ENCODE peak calls at places on chromosome 22, in ten cellular contexts. R, S, C, G, A, T, M, E, P and X are unnamed samples.
A peak's percentile ranks its signal among the peaks of the same experiment; 100 is the strongest.

GRCh38 chr22:32745251-32745995 is 56.1 kb upstream of the TIMP3 start:
- DNase-seq in R (peak; percentile 35), A (peak; percentile 58), S (peak; percentile 48), M (peak; percentile 78), C (peak; percentile 55), P (peak; percentile 50), G (no peak), T (peak; percentile 52), E (peak; percentile 50), X (no peak)

GRCh38 chr22:20299736-20300136 is 20.1 kb downstream of the DGCR6L start:
- DNase-seq in P (no peak), A (peak; percentile 26), G (no peak), R (peak; percentile 58), M (no peak), T (peak; percentile 3), C (peak; percentile 28), E (no peak), S (peak; percentile 40), X (no peak)

GRCh38 chr22:27238935-27239510 is 562.5 kb downstream of the MN1 start:
- DNase-seq in C (peak; percentile 97), R (no peak), T (peak; percentile 97), A (peak; percentile 60), P (peak; percentile 87), S (peak; percentile 100), E (peak; percentile 75), G (peak; percentile 100), M (peak; percentile 100), X (peak; percentile 83)

GRCh38 chr22:33747576-33748180 is 172.6 kb downstream of the LARGE1 start:
- DNase-seq in C (no peak), E (no peak), S (no peak), M (no peak), R (no peak), G (no peak), T (no peak), A (no peak), P (no peak), X (no peak)

GRCh38 chr22:25702046-25702445 is 39.9 kb upstream of the MYO18B start:
- DNase-seq in R (no peak), M (peak; percentile 19), G (no peak), A (peak; percentile 12), S (peak; percentile 51), C (peak; percentile 29), T (peak; percentile 50), E (no peak), P (no peak), X (peak; percentile 20)

GRCh38 chr22:42277988-42278776 is 7.7 kb upstream of the TCF20 start:
- DNase-seq in A (no peak), T (no peak), G (no peak), E (no peak), M (no peak), S (peak; percentile 22), P (no peak), R (no peak), C (no peak), X (no peak)

GRCh38 chr22:19287889-19288288 is 3.6 kb downstream of the CLTCL1 start:
- DNase-seq in R (no peak), M (peak; percentile 94), P (no peak), T (peak; percentile 87), C (peak; percentile 86), G (peak; percentile 87), S (peak; percentile 90), A (peak; percentile 64), E (no peak), X (peak; percentile 68)

GRCh38 chr22:41994506-41994905 is 4.1 kb upstream of the WBP2NL start:
- DNase-seq in R (no peak), C (no peak), E (no peak), A (no peak), P (no peak), G (no peak), T (no peak), M (no peak), S (no peak), X (no peak)

GRCh38 chr22:35229865-35230264 is 27.4 kb upstream of the HMGXB4 start:
- DNase-seq in E (no peak), R (no peak), A (no peak), T (no peak), M (no peak), S (no peak), C (no peak), P (no peak), G (no peak), X (no peak)

GRCh38 chr22:42947211-42947990 is 67.5 kb downstream of the PACSIN2 start:
- DNase-seq in G (peak; percentile 37), T (no peak), S (no peak), P (peak; percentile 55), R (no peak), A (no peak), C (peak; percentile 41), E (no peak), M (peak; percentile 36), X (no peak)

GRCh38 chr22:39526736-39527171 is 5.8 kb downstream of the RPS19BP1 start:
- DNase-seq in S (no peak), G (no peak), M (no peak), A (no peak), C (no peak), T (no peak), R (no peak), P (no peak), E (no peak), X (no peak)

GRCh38 chr22:27122561-27122960 is 465.2 kb downstream of the MIAT start:
- DNase-seq in E (no peak), S (no peak), C (no peak), A (no peak), M (no peak), P (no peak), R (no peak), G (no peak), T (no peak), X (no peak)

DNA sequence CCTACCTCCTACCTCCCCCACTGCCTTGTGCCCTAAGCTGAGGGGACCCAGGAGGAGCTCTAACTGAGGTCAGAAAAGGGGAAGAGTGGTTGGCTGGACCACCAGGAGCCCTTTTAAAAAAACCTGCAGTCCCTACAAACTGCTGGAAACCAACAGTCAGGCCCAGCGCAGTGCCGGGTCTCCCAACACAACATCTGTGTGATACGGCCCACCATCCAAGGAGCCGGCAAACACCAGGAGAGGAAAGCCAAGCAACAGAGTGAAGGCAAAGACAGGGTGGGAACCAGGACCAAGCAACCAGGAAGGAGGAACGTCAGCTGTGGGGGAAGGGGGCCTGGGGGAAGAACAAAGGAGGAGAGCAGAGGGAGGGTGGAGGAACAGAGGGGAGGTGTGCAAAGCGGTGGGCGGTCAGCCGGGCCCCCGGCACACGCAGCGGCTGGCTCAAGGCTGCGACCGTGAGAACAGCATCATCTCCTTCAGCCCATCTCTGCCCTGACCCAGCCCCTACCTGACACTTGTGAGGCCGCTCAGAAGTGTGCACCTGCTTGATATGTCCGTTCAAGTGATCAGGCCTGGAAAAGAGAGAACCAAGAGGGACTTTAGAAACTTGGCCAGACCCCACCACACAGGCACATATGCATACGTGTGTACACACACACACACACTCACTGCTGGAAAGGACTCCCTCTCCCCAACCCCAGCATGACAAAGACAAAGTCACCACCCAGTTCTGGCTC is 3.6 kb downstream of the PATZ1 start:
- DNase-seq in P (no peak), T (no peak), A (no peak), E (no peak), R (peak; percentile 33), C (no peak), G (no peak), M (no peak), S (no peak), X (no peak)
- H3K4me3 ChIP-seq in P (no peak overlapping the region), T (no peak overlapping the region), A (no peak overlapping the region), E (no peak overlapping the region), R (peak overlapping the region; percentile 95), C (no peak overlapping the region), G (peak overlapping the region; percentile 9), M (peak overlapping the region; percentile 26), S (peak overlapping the region; percentile 14), X (peak overlapping the region; percentile 57)

GRCh38 chr22:45726081-45726480 is 54.4 kb downstream of the ATXN10 start:
- DNase-seq in R (no peak), P (no peak), G (no peak), C (no peak), S (no peak), E (no peak), T (no peak), A (no peak), M (no peak), X (no peak)

GRCh38 chr22:45731041-45731797 is 59.6 kb downstream of the ATXN10 start:
- DNase-seq in M (peak; percentile 88), R (peak; percentile 44), T (peak; percentile 54), P (no peak), G (peak; percentile 44), E (no peak), C (peak; percentile 65), S (peak; percentile 40), A (no peak), X (no peak)

GRCh38 chr22:45735273-45735672 is 63.6 kb downstream of the ATXN10 start:
- DNase-seq in S (no peak), A (no peak), C (no peak), R (no peak), E (no peak), T (no peak), G (no peak), P (no peak), M (no peak), X (no peak)

DNA sequence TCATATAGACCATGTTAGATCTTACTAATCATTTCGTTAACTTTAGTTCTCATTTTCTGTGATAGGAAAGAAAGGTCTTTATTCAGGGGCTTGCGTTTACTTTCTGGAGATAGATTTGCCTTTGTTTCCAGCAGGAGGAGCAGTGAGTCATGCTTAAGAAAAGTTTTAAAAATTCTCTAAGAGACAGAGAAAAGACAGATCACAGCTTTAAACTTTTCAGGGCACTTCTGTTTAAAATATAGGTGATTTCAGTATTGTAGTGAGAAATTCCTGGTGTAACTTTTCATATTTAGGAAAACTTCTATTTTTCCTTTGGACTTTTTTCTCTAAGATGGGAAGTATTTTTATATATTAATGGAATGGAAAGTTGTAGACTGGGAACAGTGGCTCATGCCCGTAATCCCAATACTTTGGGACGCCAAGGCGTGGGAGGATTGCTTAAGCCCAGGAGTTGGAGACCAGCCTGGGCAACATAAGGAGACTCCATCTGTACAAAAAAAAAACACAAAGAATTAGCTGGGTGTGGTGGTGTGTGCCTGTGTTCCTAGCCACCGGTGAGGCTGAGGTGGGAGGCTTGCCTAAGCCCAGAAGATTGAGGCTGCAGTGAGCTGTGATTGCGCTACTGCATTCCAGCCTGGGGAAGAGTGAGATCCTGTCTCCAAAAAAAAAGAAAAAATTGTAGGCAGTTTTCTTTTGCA is 60.3 kb downstream of the ATXN10 start:
- DNase-seq in M (peak; percentile 60), A (no peak), S (peak; percentile 51), P (no peak), G (no peak), C (peak; percentile 47), T (peak; percentile 62), E (no peak), R (peak; percentile 49), X (no peak)
- TF ChIP-seq CTCF in M (peak; percentile 50), A (peak; percentile 48), S (peak; percentile 53), P (peak; percentile 37), G (peak; percentile 54), C (peak; percentile 53), T (peak; percentile 65), E (no peak), R (peak; percentile 42), X (peak; percentile 64)

GRCh38 chr22:24145446-24146189 is 35.7 kb upstream of the SUSD2 start:
- DNase-seq in E (no peak), P (no peak), C (no peak), S (no peak), M (no peak), R (no peak), T (no peak), G (no peak), A (no peak), X (no peak)
- H3K4me3 ChIP-seq in E (no peak overlapping the region), P (no peak overlapping the region), C (no peak overlapping the region), S (no peak overlapping the region), M (no peak overlapping the region), R (no peak overlapping the region), T (no peak overlapping the region), G (no peak overlapping the region), A (peak overlapping the region; percentile 38), X (no peak overlapping the region)

GRCh38 chr22:45441158-45441557 is 27.7 kb downstream of the RIBC2 start:
- DNase-seq in C (peak; percentile 68), M (peak; percentile 51), P (peak; percentile 56), A (peak; percentile 65), G (peak; percentile 48), T (peak; percentile 64), E (no peak), R (peak; percentile 77), S (peak; percentile 72), X (peak; percentile 34)
- TF ChIP-seq CTCF in C (peak; percentile 73), M (peak; percentile 79), P (peak; percentile 80), A (peak; percentile 79), G (peak; percentile 88), T (peak; percentile 86), E (peak; percentile 66), R (peak; percentile 80), S (peak; percentile 82), X (peak; percentile 83)